ENCODE peak calls at places on chromosomes 6 and 20, in five cellular contexts. One of them, this sample, is unnamed.

GRCh38 chr6:28769626-28770402 is 154.0 kb downstream of the TRIM27 start:
- DNase-seq in HFF-Myc: no peak
- DNase-seq in Panc1: no peak
- DNase-seq in fibroblast of the aortic adventitia: peak
- DNase-seq in B cell: no peak
- DNase-seq in this sample: peak

GRCh38 chr6:156846845-156847599 is 69.8 kb downstream of the ARID1B start:
- DNase-seq in HFF-Myc: no peak
- DNase-seq in Panc1: no peak
- DNase-seq in fibroblast of the aortic adventitia: no peak
- DNase-seq in B cell: no peak
- DNase-seq in this sample: no peak

GRCh38 chr6:50135968-50136367 is 86.2 kb upstream of the DEFB112 start:
- DNase-seq in HFF-Myc: no peak
- DNase-seq in Panc1: no peak
- DNase-seq in fibroblast of the aortic adventitia: no peak
- DNase-seq in B cell: no peak
- DNase-seq in this sample: no peak

GRCh38 chr6:136959471-136959891 is 37.4 kb downstream of the SLC35D3 start:
- DNase-seq in HFF-Myc: no peak
- DNase-seq in Panc1: no peak
- DNase-seq in fibroblast of the aortic adventitia: no peak
- DNase-seq in B cell: no peak
- DNase-seq in this sample: no peak

GRCh38 chr6:144346719-144347446 is 61.7 kb downstream of the UTRN start:
- DNase-seq in HFF-Myc: peak
- DNase-seq in Panc1: no peak
- DNase-seq in fibroblast of the aortic adventitia: peak
- DNase-seq in B cell: no peak
- DNase-seq in this sample: peak

GRCh38 chr6:21750479-21751018 is 157.0 kb downstream of the SOX4 start:
- DNase-seq in HFF-Myc: no peak
- DNase-seq in Panc1: no peak
- DNase-seq in fibroblast of the aortic adventitia: no peak
- DNase-seq in B cell: no peak
- DNase-seq in this sample: no peak

GRCh38 chr6:166237611-166238010 is 70.0 kb upstream of the TBXT start:
- DNase-seq in HFF-Myc: no peak
- DNase-seq in Panc1: no peak
- DNase-seq in fibroblast of the aortic adventitia: peak
- DNase-seq in B cell: no peak
- DNase-seq in this sample: peak

GRCh38 chr6:47992805-47993204 is 118.2 kb downstream of the PTCHD4 start:
- DNase-seq in HFF-Myc: no peak
- DNase-seq in Panc1: no peak
- DNase-seq in fibroblast of the aortic adventitia: no peak
- DNase-seq in B cell: no peak
- DNase-seq in this sample: no peak

GRCh38 chr6:16921399-16922110 is 160.3 kb upstream of the ATXN1 start:
- DNase-seq in HFF-Myc: no peak
- DNase-seq in Panc1: no peak
- DNase-seq in fibroblast of the aortic adventitia: peak
- DNase-seq in B cell: no peak
- DNase-seq in this sample: peak

GRCh38 chr20:16759161-16759523 is 11.0 kb downstream of the OTOR start:
- DNase-seq in HFF-Myc: no peak
- DNase-seq in Panc1: no peak
- DNase-seq in fibroblast of the aortic adventitia: peak
- DNase-seq in B cell: no peak
- DNase-seq in this sample: no peak

GRCh38 chr6:137927777-137928218 is 60.7 kb downstream of the TNFAIP3 start:
- DNase-seq in HFF-Myc: no peak
- DNase-seq in Panc1: no peak
- DNase-seq in fibroblast of the aortic adventitia: no peak
- DNase-seq in B cell: peak
- DNase-seq in this sample: no peak

GRCh38 chr20:20465259-20465658 is 97.4 kb downstream of the INSM1 start:
- DNase-seq in HFF-Myc: no peak
- DNase-seq in Panc1: no peak
- DNase-seq in fibroblast of the aortic adventitia: no peak
- DNase-seq in B cell: no peak
- DNase-seq in this sample: peak
- TF ChIP-seq CTCF in HFF-Myc: peak
- TF ChIP-seq CTCF in Panc1: peak
- TF ChIP-seq CTCF in fibroblast of the aortic adventitia: peak
- TF ChIP-seq CTCF in B cell: no peak
- TF ChIP-seq CTCF in this sample: peak

GRCh38 chr6:161696828-161697227 is 423.0 kb upstream of the AGPAT4 start:
- DNase-seq in HFF-Myc: no peak
- DNase-seq in Panc1: no peak
- DNase-seq in fibroblast of the aortic adventitia: no peak
- DNase-seq in B cell: no peak
- DNase-seq in this sample: peak

GRCh38 chr6:161694995-161695394 is 421.1 kb upstream of the AGPAT4 start:
- DNase-seq in HFF-Myc: peak
- DNase-seq in Panc1: peak
- DNase-seq in fibroblast of the aortic adventitia: peak
- DNase-seq in B cell: no peak
- DNase-seq in this sample: peak
- TF ChIP-seq CTCF in HFF-Myc: peak
- TF ChIP-seq CTCF in Panc1: peak
- TF ChIP-seq CTCF in fibroblast of the aortic adventitia: peak
- TF ChIP-seq CTCF in B cell: no peak
- TF ChIP-seq CTCF in this sample: peak

DNA sequence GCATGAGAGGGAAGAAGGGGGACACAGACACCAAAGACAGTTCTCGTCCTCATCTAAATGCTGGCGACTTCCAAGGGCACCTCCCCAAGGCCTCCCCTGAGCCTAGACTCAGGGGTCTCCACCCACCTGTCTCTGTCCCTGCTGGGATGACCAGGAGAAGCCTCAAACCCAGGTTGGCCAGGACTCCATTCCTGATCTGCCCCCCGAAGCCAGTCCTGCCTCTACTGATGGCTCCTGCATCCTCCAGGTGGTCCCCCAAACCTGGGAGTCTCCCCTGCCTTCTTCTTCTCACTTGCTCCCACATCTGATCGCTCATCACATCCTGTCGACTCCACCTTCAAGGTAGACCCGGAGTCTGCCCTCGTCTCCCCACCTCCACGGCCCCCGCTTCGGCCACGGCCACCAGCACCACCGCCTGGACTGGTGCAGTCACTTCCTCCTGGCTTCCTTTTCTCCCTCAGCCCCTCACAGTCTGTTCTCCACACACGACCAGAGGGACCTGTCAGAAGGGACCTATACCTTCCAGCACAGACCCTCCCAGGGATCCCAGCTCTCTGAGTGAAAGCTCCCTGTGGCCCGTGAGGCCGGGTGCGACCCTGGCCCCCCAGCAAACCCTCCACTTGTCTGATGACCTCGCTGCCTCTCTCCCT is 92.1 kb downstream of the CEBPB start:
- DNase-seq in HFF-Myc: no peak
- DNase-seq in Panc1: no peak
- DNase-seq in fibroblast of the aortic adventitia: no peak
- DNase-seq in B cell: no peak
- DNase-seq in this sample: no peak
- TF ChIP-seq CTCF in HFF-Myc: no peak
- TF ChIP-seq CTCF in Panc1: no peak
- TF ChIP-seq CTCF in fibroblast of the aortic adventitia: no peak
- TF ChIP-seq CTCF in B cell: no peak
- TF ChIP-seq CTCF in this sample: no peak

GRCh38 chr6:33206027-33206863 is 1.8 kb downstream of the HSD17B8 start:
- DNase-seq in HFF-Myc: no peak
- DNase-seq in Panc1: no peak
- DNase-seq in fibroblast of the aortic adventitia: no peak
- DNase-seq in B cell: no peak
- DNase-seq in this sample: no peak

GRCh38 chr6:33206864-33207568 is 1.3 kb upstream of the RING1 start:
- DNase-seq in HFF-Myc: no peak
- DNase-seq in Panc1: no peak
- DNase-seq in fibroblast of the aortic adventitia: no peak
- DNase-seq in B cell: no peak
- DNase-seq in this sample: no peak

GRCh38 chr6:33204165-33204414 is 365 bp upstream of the HSD17B8 start:
- DNase-seq in HFF-Myc: no peak
- DNase-seq in Panc1: no peak
- DNase-seq in fibroblast of the aortic adventitia: no peak
- DNase-seq in B cell: no peak
- DNase-seq in this sample: no peak

GRCh38 chr6:33204415-33205171 is at the start of gene HSD17B8:
- DNase-seq in HFF-Myc: peak
- DNase-seq in Panc1: no peak
- DNase-seq in fibroblast of the aortic adventitia: peak
- DNase-seq in B cell: peak
- DNase-seq in this sample: peak

GRCh38 chr6:33205172-33206026 is 944 bp downstream of the HSD17B8 start:
- DNase-seq in HFF-Myc: no peak
- DNase-seq in Panc1: peak
- DNase-seq in fibroblast of the aortic adventitia: no peak
- DNase-seq in B cell: no peak
- DNase-seq in this sample: peak
- TF ChIP-seq CTCF in HFF-Myc: no peak
- TF ChIP-seq CTCF in Panc1: peak
- TF ChIP-seq CTCF in fibroblast of the aortic adventitia: no peak
- TF ChIP-seq CTCF in B cell: no peak
- TF ChIP-seq CTCF in this sample: no peak

GRCh38 chr6:53290547-53291510 is 57.9 kb downstream of the ELOVL5 start:
- DNase-seq in HFF-Myc: no peak
- DNase-seq in Panc1: no peak
- DNase-seq in fibroblast of the aortic adventitia: peak
- DNase-seq in B cell: peak
- DNase-seq in this sample: no peak
- TF ChIP-seq CTCF in HFF-Myc: no peak
- TF ChIP-seq CTCF in Panc1: peak
- TF ChIP-seq CTCF in fibroblast of the aortic adventitia: peak
- TF ChIP-seq CTCF in B cell: no peak
- TF ChIP-seq CTCF in this sample: no peak

GRCh38 chr20:12112089-12112474 is 194.4 kb downstream of the BTBD3 start:
- DNase-seq in HFF-Myc: no peak
- DNase-seq in Panc1: no peak
- DNase-seq in fibroblast of the aortic adventitia: no peak
- DNase-seq in B cell: no peak
- DNase-seq in this sample: no peak

GRCh38 chr20:12112665-12113064 is 195.0 kb downstream of the BTBD3 start:
- DNase-seq in HFF-Myc: no peak
- DNase-seq in Panc1: no peak
- DNase-seq in fibroblast of the aortic adventitia: no peak
- DNase-seq in B cell: no peak
- DNase-seq in this sample: no peak

GRCh38 chr20:12110711-12111110 is 193.0 kb downstream of the BTBD3 start:
- DNase-seq in HFF-Myc: no peak
- DNase-seq in Panc1: no peak
- DNase-seq in fibroblast of the aortic adventitia: peak
- DNase-seq in B cell: no peak
- DNase-seq in this sample: peak

GRCh38 chr20:12110274-12110673 is 192.6 kb downstream of the BTBD3 start:
- DNase-seq in HFF-Myc: no peak
- DNase-seq in Panc1: no peak
- DNase-seq in fibroblast of the aortic adventitia: no peak
- DNase-seq in B cell: no peak
- DNase-seq in this sample: no peak

DNA sequence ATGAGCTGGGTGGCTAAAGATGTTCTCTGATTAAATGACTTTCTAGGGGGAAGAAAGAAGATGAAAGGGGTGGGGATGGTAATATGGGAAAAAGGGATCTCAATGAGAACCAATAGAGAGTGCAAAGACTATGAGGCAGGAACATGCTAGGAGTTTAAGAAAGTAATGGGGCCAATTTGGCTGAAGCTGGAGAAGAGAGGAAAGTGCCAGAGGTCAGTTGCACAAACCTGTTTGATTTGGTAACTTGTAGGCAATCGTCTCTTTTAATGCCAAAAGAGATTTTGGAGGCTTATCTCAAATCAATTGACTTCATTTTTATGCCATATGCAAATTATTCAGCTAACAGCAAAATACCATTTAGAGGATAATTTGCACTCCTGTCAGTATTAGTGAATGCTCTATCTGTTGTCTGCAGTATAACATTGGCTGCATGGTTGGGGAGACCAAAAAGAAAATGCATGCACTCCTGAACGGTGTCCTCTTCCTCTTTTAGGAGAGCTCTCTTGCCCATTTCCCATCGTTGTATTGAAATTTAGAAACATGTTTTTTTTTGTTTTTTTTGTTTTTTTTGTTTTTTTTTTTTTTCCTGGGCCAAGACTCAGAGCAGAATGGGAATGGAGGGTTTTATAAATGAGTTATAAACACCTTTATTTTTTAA is 193.9 kb downstream of the BTBD3 start:
- DNase-seq in HFF-Myc: no peak
- DNase-seq in Panc1: no peak
- DNase-seq in fibroblast of the aortic adventitia: no peak
- DNase-seq in B cell: no peak
- DNase-seq in this sample: no peak
- TF ChIP-seq CTCF in HFF-Myc: no peak
- TF ChIP-seq CTCF in Panc1: no peak
- TF ChIP-seq CTCF in fibroblast of the aortic adventitia: no peak
- TF ChIP-seq CTCF in B cell: no peak
- TF ChIP-seq CTCF in this sample: no peak